ENCODE peak calls at places on chromosomes 7 and 10, in four cellular contexts. One of them, this sample, is unnamed.

GRCh38 chr10:58438340-58438739 is 53.1 kb downstream of the TFAM start:
- DNase-seq in A549: no peak
- DNase-seq in GM12892: no peak
- DNase-seq in uterus: no peak
- DNase-seq in this sample: no peak

GRCh38 chr7:100696123-100696521 is 2.1 kb upstream of the GIGYF1 start:
- DNase-seq in A549: no peak
- DNase-seq in GM12892: no peak
- DNase-seq in uterus: no peak
- DNase-seq in this sample: no peak

GRCh38 chr7:158957507-158957900 is 101.1 kb downstream of the DYNC2I1 start:
- DNase-seq in A549: no peak
- DNase-seq in GM12892: no peak
- DNase-seq in uterus: no peak
- DNase-seq in this sample: no peak

GRCh38 chr7:87216701-87217508 is 2.6 kb downstream of the TMEM243 start:
- DNase-seq in A549: no peak
- DNase-seq in GM12892: no peak
- DNase-seq in uterus: no peak
- DNase-seq in this sample: no peak

GRCh38 chr10:107011113-107011512 is 153.4 kb downstream of the SORCS1 start:
- DNase-seq in A549: no peak
- DNase-seq in GM12892: no peak
- DNase-seq in uterus: no peak
- DNase-seq in this sample: no peak

GRCh38 chr7:140676303-140676702 is 3.6 kb downstream of the ADCK2 start:
- DNase-seq in A549: no peak
- DNase-seq in GM12892: no peak
- DNase-seq in uterus: no peak
- DNase-seq in this sample: no peak

GRCh38 chr7:70052691-70053090 is 454.4 kb downstream of the AUTS2 start:
- DNase-seq in A549: no peak
- DNase-seq in GM12892: no peak
- DNase-seq in uterus: no peak
- DNase-seq in this sample: no peak

GRCh38 chr10:25506821-25507335 is 332.1 kb downstream of the GPR158 start:
- DNase-seq in A549: no peak
- DNase-seq in GM12892: no peak
- DNase-seq in uterus: no peak
- DNase-seq in this sample: no peak

GRCh38 chr7:16811555-16811954 is 6.8 kb upstream of the AGR2 start:
- DNase-seq in A549: peak
- DNase-seq in GM12892: no peak
- DNase-seq in uterus: no peak
- DNase-seq in this sample: no peak

GRCh38 chr7:64581929-64582894 is 19.3 kb upstream of the ZNF680 start:
- DNase-seq in A549: no peak
- DNase-seq in GM12892: no peak
- DNase-seq in uterus: no peak
- DNase-seq in this sample: no peak

GRCh38 chr10:133203652-133204195 is 26.3 kb upstream of the UTF1 start:
- DNase-seq in A549: no peak
- DNase-seq in GM12892: no peak
- DNase-seq in uterus: no peak
- DNase-seq in this sample: no peak

GRCh38 chr7:42091461-42092229 is 145.4 kb downstream of the GLI3 start:
- DNase-seq in A549: no peak
- DNase-seq in GM12892: no peak
- DNase-seq in uterus: no peak
- DNase-seq in this sample: no peak

GRCh38 chr7:16115374-16115773 is 306.0 kb downstream of the CRPPA start:
- DNase-seq in A549: no peak
- DNase-seq in GM12892: no peak
- DNase-seq in uterus: no peak
- DNase-seq in this sample: no peak

GRCh38 chr10:130957423-130957822 is 354.1 kb downstream of the TCERG1L start:
- DNase-seq in A549: no peak
- DNase-seq in GM12892: no peak
- DNase-seq in uterus: no peak
- DNase-seq in this sample: no peak

GRCh38 chr7:26143298-26144044 is 8.5 kb upstream of the NFE2L3 start:
- DNase-seq in A549: peak
- DNase-seq in GM12892: no peak
- DNase-seq in uterus: no peak
- DNase-seq in this sample: no peak

GRCh38 chr7:84701524-84702306 is 485.1 kb downstream of the SEMA3D start:
- DNase-seq in A549: peak
- DNase-seq in GM12892: no peak
- DNase-seq in uterus: no peak
- DNase-seq in this sample: no peak

GRCh38 chr10:86415099-86415498 is 48.5 kb upstream of the GRID1 start:
- DNase-seq in A549: no peak
- DNase-seq in GM12892: no peak
- DNase-seq in uterus: no peak
- DNase-seq in this sample: no peak

GRCh38 chr7:117731455-117731854 is 141.8 kb downstream of the CTTNBP2 start:
- DNase-seq in A549: no peak
- DNase-seq in GM12892: peak
- DNase-seq in uterus: no peak
- DNase-seq in this sample: no peak

GRCh38 chr10:52486840-52487611 is 172.9 kb downstream of the DKK1 start:
- DNase-seq in A549: peak
- DNase-seq in GM12892: no peak
- DNase-seq in uterus: no peak
- DNase-seq in this sample: no peak

GRCh38 chr7:106731637-106732036 is 70.7 kb upstream of the CCDC71L start:
- DNase-seq in A549: no peak
- DNase-seq in GM12892: no peak
- DNase-seq in uterus: no peak
- DNase-seq in this sample: no peak

GRCh38 chr10:132306951-132307751 is 599 bp downstream of the STK32C start:
- DNase-seq in A549: peak
- DNase-seq in GM12892: no peak
- DNase-seq in uterus: no peak
- DNase-seq in this sample: no peak

GRCh38 chr7:68729361-68729760 is 868.9 kb upstream of the AUTS2 start:
- DNase-seq in A549: no peak
- DNase-seq in GM12892: no peak
- DNase-seq in uterus: no peak
- DNase-seq in this sample: no peak

GRCh38 chr10:132721725-132722124 is 64.2 kb downstream of the NKX6-2 start:
- DNase-seq in A549: no peak
- DNase-seq in GM12892: no peak
- DNase-seq in uterus: no peak
- DNase-seq in this sample: no peak

GRCh38 chr10:68052463-68052862 is 22.6 kb downstream of the HERC4 start:
- DNase-seq in A549: no peak
- DNase-seq in GM12892: no peak
- DNase-seq in uterus: no peak
- DNase-seq in this sample: no peak

GRCh38 chr10:92590623-92591549 is 2.0 kb upstream of the KIF11 start:
- DNase-seq in A549: peak
- DNase-seq in GM12892: no peak
- DNase-seq in uterus: peak
- DNase-seq in this sample: no peak

GRCh38 chr7:26688388-26688787 is 176.0 kb downstream of the SKAP2 start:
- DNase-seq in A549: no peak
- DNase-seq in GM12892: no peak
- DNase-seq in uterus: no peak
- DNase-seq in this sample: no peak

GRCh38 chr7:133481676-133482075 is 228.8 kb downstream of the EXOC4 start:
- DNase-seq in A549: no peak
- DNase-seq in GM12892: no peak
- DNase-seq in uterus: no peak
- DNase-seq in this sample: no peak

GRCh38 chr7:25954395-25954794 is 197.6 kb upstream of the NFE2L3 start:
- DNase-seq in A549: no peak
- DNase-seq in GM12892: no peak
- DNase-seq in uterus: no peak
- DNase-seq in this sample: no peak

DNA sequence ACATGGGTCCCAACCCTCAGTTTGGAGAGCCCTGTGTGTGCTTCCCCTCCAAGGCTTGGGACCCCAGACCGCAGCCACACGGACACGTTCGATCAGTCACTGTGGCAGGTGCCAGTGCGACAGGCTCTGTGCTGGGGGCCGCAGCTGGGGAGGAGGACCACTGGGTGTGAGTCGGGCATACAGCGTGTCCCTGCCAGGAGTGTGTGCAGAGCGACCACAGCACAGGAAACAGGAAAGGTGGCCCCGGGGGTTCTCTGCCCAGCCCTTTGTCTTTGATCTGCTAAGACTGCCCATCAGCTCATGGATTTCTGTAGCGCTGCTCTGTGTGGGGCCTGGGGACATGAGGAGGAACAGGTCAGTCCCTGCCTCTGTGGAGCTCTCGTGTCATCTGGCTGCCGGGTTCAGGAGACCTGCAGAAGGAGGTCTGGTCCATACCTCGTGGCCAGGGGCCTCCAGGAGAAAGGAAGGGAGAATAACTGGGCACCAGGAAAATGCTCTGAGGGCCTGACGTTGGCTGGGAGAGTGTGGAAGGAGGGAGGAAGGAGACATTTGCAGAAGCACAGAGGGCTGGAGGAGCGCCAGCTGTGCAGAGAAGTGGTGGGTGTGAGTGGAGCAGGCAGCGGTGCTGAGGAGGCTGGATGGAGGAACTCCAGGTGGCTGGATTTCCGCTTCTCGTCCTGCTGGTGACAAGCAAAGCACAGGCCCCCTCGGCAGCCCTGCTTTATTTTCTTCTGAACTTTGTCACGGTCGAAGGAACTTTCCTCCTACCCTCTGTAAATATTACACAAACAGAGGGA is 4.1 kb downstream of the NUDT1 start:
- DNase-seq in A549: no peak
- DNase-seq in GM12892: no peak
- DNase-seq in uterus: no peak
- DNase-seq in this sample: no peak
- TF ChIP-seq POLR2A in A549: no peak
- TF ChIP-seq POLR2A in GM12892: no peak
- TF ChIP-seq POLR2A in uterus: no peak
- TF ChIP-seq POLR2A in this sample: no peak

GRCh38 chr7:149023662-149024061 is 4.6 kb downstream of the PDIA4 start:
- DNase-seq in A549: no peak
- DNase-seq in GM12892: no peak
- DNase-seq in uterus: no peak
- DNase-seq in this sample: no peak

GRCh38 chr7:149022961-149023360 is 5.3 kb downstream of the PDIA4 start:
- DNase-seq in A549: no peak
- DNase-seq in GM12892: no peak
- DNase-seq in uterus: no peak
- DNase-seq in this sample: no peak

GRCh38 chr7:149028346-149029109 is at the start of gene PDIA4:
- DNase-seq in A549: peak
- DNase-seq in GM12892: peak
- DNase-seq in uterus: peak
- DNase-seq in this sample: peak

GRCh38 chr7:149027560-149028345 is 552 bp downstream of the PDIA4 start:
- DNase-seq in A549: peak
- DNase-seq in GM12892: no peak
- DNase-seq in uterus: no peak
- DNase-seq in this sample: no peak

GRCh38 chr7:149027055-149027454 is 1.2 kb downstream of the PDIA4 start:
- DNase-seq in A549: no peak
- DNase-seq in GM12892: no peak
- DNase-seq in uterus: no peak
- DNase-seq in this sample: no peak
- TF ChIP-seq POLR2A in A549: no peak
- TF ChIP-seq POLR2A in GM12892: no peak
- TF ChIP-seq POLR2A in uterus: no peak
- TF ChIP-seq POLR2A in this sample: no peak

GRCh38 chr10:32144817-32145688 is 88.8 kb upstream of the KIF5B start:
- DNase-seq in A549: no peak
- DNase-seq in GM12892: no peak
- DNase-seq in uterus: no peak
- DNase-seq in this sample: no peak
- TF ChIP-seq POLR2A in A549: no peak
- TF ChIP-seq POLR2A in GM12892: no peak
- TF ChIP-seq POLR2A in uterus: no peak
- TF ChIP-seq POLR2A in this sample: no peak

DNA sequence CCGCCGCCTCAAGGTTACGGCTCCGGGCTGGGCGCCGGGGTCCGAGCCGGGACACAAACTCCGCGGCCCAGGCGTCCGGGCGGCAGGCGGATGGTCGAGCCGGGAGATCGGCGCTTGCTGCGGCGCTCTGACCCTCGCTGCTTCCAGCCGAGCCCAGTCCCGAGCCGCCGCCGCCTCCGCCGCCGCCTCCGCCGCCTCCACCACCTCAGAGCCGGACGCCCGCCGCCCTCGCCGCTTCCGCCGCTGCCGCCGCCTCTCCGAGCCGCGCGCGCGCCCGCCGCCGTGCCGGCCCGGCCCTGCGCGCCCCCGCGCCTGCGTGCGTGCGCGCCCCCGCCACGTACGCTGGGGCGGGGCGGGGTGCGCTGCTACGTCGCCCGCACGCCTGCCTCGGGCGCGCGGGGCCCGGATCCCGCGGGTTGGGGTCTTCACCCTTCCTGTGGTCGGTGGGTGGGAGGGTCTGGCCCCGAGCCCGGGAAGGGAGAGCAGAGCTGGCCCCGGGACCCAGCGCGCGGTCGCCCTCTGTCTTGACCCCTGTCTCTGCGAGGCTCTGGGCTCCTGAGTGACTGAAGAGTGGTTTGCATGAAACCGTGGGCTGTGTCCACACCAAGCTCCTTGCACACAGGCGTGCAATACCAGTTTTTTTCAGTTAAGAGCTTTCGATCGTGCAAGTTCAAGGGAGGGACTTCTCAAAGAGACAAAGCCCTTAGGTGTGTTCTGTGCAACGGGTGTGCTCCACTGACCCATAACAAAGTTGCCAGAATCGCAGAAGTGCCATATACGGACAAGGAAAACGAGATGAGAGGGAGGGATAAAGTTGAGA is at the start of gene SMURF1:
- DNase-seq in A549: peak
- DNase-seq in GM12892: peak
- DNase-seq in uterus: peak
- DNase-seq in this sample: no peak
- TF ChIP-seq POLR2A in A549: peak
- TF ChIP-seq POLR2A in GM12892: peak
- TF ChIP-seq POLR2A in uterus: peak
- TF ChIP-seq POLR2A in this sample: no peak

This sample was measured in esophagus squamous epithelium.